ENCODE peak calls at places on chromosomes 16 and 17, in eight cellular contexts. X is neural crest cell, E is DMS153, L is Ammon's horn, O is tibial nerve, W is stomach, Z is SW480, J is left cardiac atrium. V is an unnamed sample.

GRCh38 chr16:90008708-90009145 is 10.5 kb downstream of the DBNDD1 start:
- DNase-seq in X (no peak), E (no peak), L (peak), O (no peak), W (no peak), Z (no peak), J (no peak), V (no peak)

GRCh38 chr17:45336390-45337182 is 19.8 kb upstream of the MAP3K14 start:
- DNase-seq in X (no peak), E (no peak), L (no peak), O (no peak), W (no peak), Z (no peak), J (no peak), V (no peak)

GRCh38 chr17:49365667-49366066 is 3.6 kb upstream of the ZNF652 start:
- DNase-seq in X (no peak), E (peak), L (peak), O (no peak), W (no peak), Z (peak), J (no peak), V (peak)

GRCh38 chr16:74700206-74701040 is at the start of gene MLKL:
- DNase-seq in X (no peak), E (peak), L (peak), O (peak), W (peak), Z (peak), J (peak), V (peak)

GRCh38 chr16:70656712-70657263 is 10.4 kb downstream of the IL34 start:
- DNase-seq in X (no peak), E (no peak), L (no peak), O (no peak), W (peak), Z (no peak), J (no peak), V (no peak)

GRCh38 chr16:19524356-19524865 is 669 bp downstream of the CCP110 start:
- DNase-seq in X (no peak), E (no peak), L (peak), O (no peak), W (no peak), Z (peak), J (no peak), V (no peak)

GRCh38 chr16:81864646-81865382 is 85.7 kb downstream of the PLCG2 start:
- DNase-seq in X (no peak), E (no peak), L (no peak), O (no peak), W (no peak), Z (no peak), J (no peak), V (no peak)

GRCh38 chr16:22260490-22260889 is 36.7 kb upstream of the POLR3E start:
- DNase-seq in X (no peak), E (no peak), L (no peak), O (no peak), W (no peak), Z (no peak), J (no peak), V (no peak)

GRCh38 chr16:1981972-1982574 is 804 bp upstream of the NOXO1 start:
- DNase-seq in X (no peak), E (peak), L (peak), O (no peak), W (no peak), Z (peak), J (no peak), V (peak)

GRCh38 chr16:13940397-13940933 is 20.5 kb downstream of the ERCC4 start:
- DNase-seq in X (no peak), E (no peak), L (no peak), O (no peak), W (no peak), Z (peak), J (no peak), V (no peak)

GRCh38 chr17:50266384-50267073 is 7.7 kb upstream of the TMEM92 start:
- DNase-seq in X (no peak), E (no peak), L (no peak), O (peak), W (peak), Z (peak), J (peak), V (peak)

GRCh38 chr16:83404261-83404660 is 403.5 kb upstream of the HSBP1 start:
- DNase-seq in X (no peak), E (no peak), L (no peak), O (no peak), W (no peak), Z (no peak), J (no peak), V (no peak)

GRCh38 chr17:9700754-9701476 is 55.6 kb downstream of the USP43 start:
- DNase-seq in X (no peak), E (no peak), L (no peak), O (no peak), W (no peak), Z (no peak), J (no peak), V (no peak)

GRCh38 chr16:50371936-50372595 is 3.3 kb upstream of the BRD7 start:
- DNase-seq in X (peak), E (no peak), L (peak), O (no peak), W (no peak), Z (peak), J (no peak), V (peak)

GRCh38 chr17:2302740-2303277 is 776 bp downstream of the SMG6 start:
- DNase-seq in X (no peak), E (no peak), L (no peak), O (no peak), W (no peak), Z (peak), J (no peak), V (no peak)

GRCh38 chr16:89122322-89122831 is 28.7 kb downstream of the ACSF3 start:
- DNase-seq in X (no peak), E (peak), L (no peak), O (no peak), W (peak), Z (no peak), J (peak), V (no peak)

GRCh38 chr16:11253009-11253994 is 2.7 kb downstream of the SOCS1 start:
- DNase-seq in X (no peak), E (no peak), L (no peak), O (no peak), W (no peak), Z (no peak), J (no peak), V (peak)

GRCh38 chr17:75549246-75550138 is 24.0 kb downstream of the LLGL2 start:
- DNase-seq in X (no peak), E (peak), L (no peak), O (no peak), W (peak), Z (peak), J (no peak), V (no peak)

GRCh38 chr17:80982426-80982974 is 9.1 kb upstream of the CHMP6 start:
- DNase-seq in X (no peak), E (no peak), L (no peak), O (no peak), W (no peak), Z (no peak), J (no peak), V (no peak)

GRCh38 chr17:80835816-80836657 is 155.6 kb upstream of the CHMP6 start:
- DNase-seq in X (no peak), E (no peak), L (peak), O (no peak), W (no peak), Z (no peak), J (no peak), V (no peak)

GRCh38 chr17:1491406-1492248 is 859 bp downstream of the MYO1C start:
- DNase-seq in X (peak), E (no peak), L (peak), O (no peak), W (peak), Z (peak), J (peak), V (peak)

GRCh38 chr16:23171234-23171948 is 11.2 kb upstream of the SCNN1G start:
- DNase-seq in X (no peak), E (no peak), L (no peak), O (no peak), W (no peak), Z (no peak), J (no peak), V (peak)

GRCh38 chr16:30698816-30699614 is at the start of gene SRCAP:
- DNase-seq in X (peak), E (peak), L (peak), O (peak), W (peak), Z (peak), J (peak), V (peak)

GRCh38 chr17:79735096-79735495 is 4.4 kb downstream of the ENPP7 start:
- DNase-seq in X (no peak), E (no peak), L (no peak), O (no peak), W (no peak), Z (no peak), J (no peak), V (no peak)

GRCh38 chr17:42403150-42403549 is 14.9 kb upstream of the STAT3 start:
- DNase-seq in X (no peak), E (no peak), L (no peak), O (no peak), W (peak), Z (no peak), J (no peak), V (no peak)

GRCh38 chr17:39200957-39201510 is 951 bp downstream of the RPL19 start:
- DNase-seq in X (no peak), E (no peak), L (no peak), O (no peak), W (no peak), Z (no peak), J (no peak), V (no peak)

GRCh38 chr17:79534851-79535727 is 75.8 kb downstream of the RBFOX3 start:
- DNase-seq in X (no peak), E (no peak), L (no peak), O (no peak), W (no peak), Z (no peak), J (no peak), V (no peak)

GRCh38 chr16:85905110-85906095 is 6.4 kb downstream of the IRF8 start:
- DNase-seq in X (no peak), E (no peak), L (no peak), O (no peak), W (no peak), Z (no peak), J (no peak), V (no peak)

GRCh38 chr16:2871926-2872325 is 11.1 kb upstream of the FLYWCH2 start:
- DNase-seq in X (no peak), E (no peak), L (no peak), O (no peak), W (no peak), Z (no peak), J (no peak), V (no peak)

GRCh38 chr17:79213305-79213704 is 138.7 kb downstream of the ENGASE start:
- DNase-seq in X (no peak), E (no peak), L (no peak), O (no peak), W (no peak), Z (no peak), J (no peak), V (no peak)

GRCh38 chr17:17387461-17388362 is 84.5 kb downstream of the NT5M start:
- DNase-seq in X (no peak), E (peak), L (no peak), O (no peak), W (peak), Z (peak), J (no peak), V (no peak)

GRCh38 chr17:72176902-72177660 is 56.3 kb downstream of the SOX9 start:
- DNase-seq in X (no peak), E (no peak), L (no peak), O (no peak), W (no peak), Z (no peak), J (no peak), V (no peak)

GRCh38 chr17:73292031-73292531 is 19.7 kb downstream of the CDC42EP4 start:
- DNase-seq in X (no peak), E (no peak), L (peak), O (no peak), W (peak), Z (peak), J (peak), V (peak)